ENCODE peak calls at places on chromosomes 2 and 18, in six cellular contexts. C, F, R, G, Z and T are unnamed samples.

GRCh38 chr2:71812736-71813135 is 334.9 kb downstream of the CYP26B1 start:
- DNase-seq in F (no peak), R (no peak), G (no peak), Z (no peak), C (no peak), T (no peak)

GRCh38 chr2:127591221-127591923 is 54.6 kb upstream of the GPR17 start:
- DNase-seq in R (peak; percentile 66), Z (peak; percentile 32), C (peak; percentile 64), F (peak; percentile 72), G (no peak), T (peak; percentile 70)

GRCh38 chr2:234166521-234166920 is 116.0 kb downstream of the SPP2 start:
- DNase-seq in C (no peak), Z (no peak), F (no peak), G (no peak), R (no peak), T (no peak)

GRCh38 chr2:6808426-6808825 is 57.3 kb downstream of the CMPK2 start:
- DNase-seq in Z (no peak), C (no peak), R (no peak), F (no peak), G (no peak), T (no peak)

GRCh38 chr2:6556755-6557154 is 309.0 kb downstream of the CMPK2 start:
- DNase-seq in F (peak; percentile 16), G (no peak), R (no peak), C (peak; percentile 79), Z (no peak), T (no peak)

GRCh38 chr2:30782124-30782523 is 25.1 kb downstream of the CAPN13 start:
- DNase-seq in Z (no peak), C (no peak), F (no peak), R (no peak), G (no peak), T (no peak)

GRCh38 chr2:23824777-23825212 is 102.1 kb downstream of the ATAD2B start:
- DNase-seq in C (peak; percentile 36), Z (peak; percentile 84), R (peak; percentile 31), F (peak; percentile 60), G (no peak), T (no peak)

GRCh38 chr18:21064347-21064746 is 47.3 kb downstream of the ROCK1 start:
- DNase-seq in Z (no peak), F (no peak), C (no peak), G (no peak), R (no peak), T (no peak)

GRCh38 chr2:174023591-174024523 is 58.7 kb upstream of the SP3 start:
- DNase-seq in Z (peak; percentile 71), F (peak; percentile 67), R (peak; percentile 48), C (peak; percentile 27), G (no peak), T (no peak)

GRCh38 chr2:13351068-13351467 is 634.3 kb downstream of the TRIB2 start:
- DNase-seq in C (no peak), G (no peak), Z (no peak), R (no peak), F (no peak), T (no peak)

GRCh38 chr18:45449761-45450227 is 165.5 kb upstream of the SLC14A2 start:
- DNase-seq in C (no peak), R (peak; percentile 82), F (no peak), G (no peak), Z (peak; percentile 69), T (no peak)

GRCh38 chr2:242060212-242060835 is 190.8 kb downstream of the RTP5 start:
- DNase-seq in R (peak; percentile 64), Z (no peak), F (no peak), G (no peak), C (no peak), T (no peak)

GRCh38 chr18:69982417-69982816 is 34.7 kb upstream of the CD226 start:
- DNase-seq in Z (no peak), F (no peak), C (no peak), R (no peak), G (no peak), T (no peak)

GRCh38 chr2:156903335-156903734 is 354.2 kb upstream of the GALNT5 start:
- DNase-seq in R (no peak), G (no peak), Z (no peak), F (no peak), C (no peak), T (no peak)

GRCh38 chr2:54065411-54065810 is 50.0 kb upstream of the ACYP2 start:
- DNase-seq in R (no peak), G (no peak), Z (no peak), C (no peak), F (no peak), T (no peak)

GRCh38 chr2:215680605-215681598 is 245.0 kb upstream of the FN1 start:
- DNase-seq in R (peak; percentile 15), G (no peak), F (peak; percentile 66), Z (peak; percentile 47), C (no peak), T (peak; percentile 82)

GRCh38 chr2:217886720-217887309 is 116.0 kb downstream of the TNS1 start:
- DNase-seq in R (peak; percentile 77), C (peak; percentile 48), Z (no peak), F (peak; percentile 76), G (peak; percentile 77), T (no peak)

GRCh38 chr2:2831656-2832055 is 500.6 kb upstream of the MYT1L start:
- DNase-seq in G (no peak), R (no peak), Z (no peak), F (no peak), C (no peak), T (no peak)

GRCh38 chr18:29154758-29155725 is 978.1 kb upstream of the CDH2 start:
- DNase-seq in R (no peak), Z (no peak), F (peak; percentile 45), G (no peak), C (peak; percentile 66), T (no peak)

GRCh38 chr2:199589303-199589702 is 131.6 kb upstream of the SATB2 start:
- DNase-seq in F (no peak), C (no peak), Z (no peak), G (no peak), R (no peak), T (no peak)

GRCh38 chr2:45439788-45440773 is 171.0 kb downstream of the SRBD1 start:
- DNase-seq in F (peak; percentile 29), G (no peak), Z (no peak), C (no peak), R (no peak), T (no peak)

GRCh38 chr2:415986-416610 is 128.2 kb upstream of the ALKAL2 start:
- DNase-seq in C (no peak), G (no peak), F (no peak), R (no peak), Z (no peak), T (no peak)

GRCh38 chr2:2827691-2828315 is 496.7 kb upstream of the MYT1L start:
- DNase-seq in F (no peak), C (no peak), R (no peak), Z (no peak), G (no peak), T (no peak)

GRCh38 chr2:27095745-27096651 is 9.4 kb downstream of the KHK start:
- DNase-seq in F (peak; percentile 56), G (no peak), R (peak; percentile 78), Z (peak; percentile 48), C (no peak), T (peak; percentile 82)

GRCh38 chr18:79791141-79791972 is 6.4 kb upstream of the KCNG2 start:
- DNase-seq in G (peak; percentile 38), Z (peak; percentile 51), F (peak; percentile 40), R (peak; percentile 75), C (no peak), T (peak; percentile 61)

GRCh38 chr2:120825370-120826259 is 89.9 kb downstream of the GLI2 start:
- DNase-seq in G (no peak), F (no peak), Z (no peak), R (peak; percentile 39), C (no peak), T (no peak)

GRCh38 chr2:143841935-143842334 is 678.0 kb downstream of the ZEB2 start:
- DNase-seq in Z (no peak), G (no peak), F (peak; percentile 4), C (no peak), R (no peak), T (no peak)

GRCh38 chr18:33584845-33585775 is 7.1 kb downstream of the ASXL3 start:
- DNase-seq in Z (no peak), G (no peak), C (no peak), F (no peak), R (no peak), T (no peak)

GRCh38 chr2:61356261-61356957 is 114.5 kb downstream of the USP34 start:
- DNase-seq in F (no peak), Z (no peak), G (no peak), C (no peak), R (peak; percentile 70), T (peak; percentile 27)

GRCh38 chr18:10160251-10160650 is 246.4 kb downstream of the VAPA start:
- DNase-seq in Z (no peak), F (no peak), C (no peak), R (no peak), G (no peak), T (no peak)

GRCh38 chr2:119405151-119405550 is 26.5 kb upstream of the TMEM37 start:
- DNase-seq in R (no peak), G (no peak), Z (no peak), F (no peak), C (no peak), T (no peak)

GRCh38 chr2:5921081-5921642 is 229.0 kb downstream of the SOX11 start:
- DNase-seq in R (no peak), G (no peak), C (no peak), F (no peak), Z (no peak), T (no peak)

GRCh38 chr2:73111300-73112025 is 1.3 kb downstream of the RAB11FIP5 start:
- DNase-seq in R (peak; percentile 50), C (peak; percentile 26), Z (no peak), G (no peak), F (peak; percentile 61), T (peak; percentile 45)

GRCh38 chr2:206083602-206084467 is 2.1 kb downstream of the INO80D start:
- DNase-seq in Z (no peak), G (no peak), C (no peak), R (peak; percentile 12), F (peak; percentile 18), T (peak; percentile 26)
- TF ChIP-seq POLR2A in Z (no peak), G (no peak), C (no peak), R (no peak), F (no peak), T (no peak)

GRCh38 chr2:25402477-25402876 is 60.8 kb upstream of the DNMT3A start:
- DNase-seq in C (no peak), F (no peak), G (no peak), Z (no peak), R (no peak), T (no peak)
- TF ChIP-seq POLR2A in C (no peak), F (no peak), G (no peak), Z (no peak), R (no peak), T (no peak)

GRCh38 chr2:122704109-122704563 is 948.7 kb downstream of the TSN start:
- DNase-seq in R (no peak), Z (no peak), C (no peak), G (no peak), F (no peak), T (no peak)
- TF ChIP-seq POLR2A in R (no peak), Z (no peak), C (no peak), G (no peak), F (no peak), T (no peak)

GRCh38 chr18:48838166-48838775 is 112.5 kb downstream of the SMAD7 start:
- DNase-seq in C (no peak), G (no peak), R (no peak), Z (no peak), F (no peak), T (peak; percentile 36)
- TF ChIP-seq POLR2A in C (no peak), G (no peak), R (no peak), Z (no peak), F (no peak), T (no peak)